ENCODE peak calls at places on chromosomes 5 and 9, in nine cellular contexts. One of them, this sample, is unnamed.

GRCh38 chr5:81854915-81855314 is 104.0 kb upstream of the SSBP2 start:
- DNase-seq in psoas muscle: no peak
- DNase-seq in upper lobe of left lung: no peak
- DNase-seq in IMR-90: no peak
- DNase-seq in fibroblast of lung: no peak
- DNase-seq in CD8-positive, alpha-beta memory T cell: no peak
- DNase-seq in lower lobe of right lung: no peak
- DNase-seq in CD4-positive, alpha-beta memory T cell: no peak
- DNase-seq in HAP-1: no peak
- DNase-seq in this sample: no peak

GRCh38 chr5:146751781-146752401 is 126.7 kb downstream of the PPP2R2B start:
- DNase-seq in psoas muscle: no peak
- DNase-seq in upper lobe of left lung: no peak
- DNase-seq in IMR-90: no peak
- DNase-seq in fibroblast of lung: no peak
- DNase-seq in CD8-positive, alpha-beta memory T cell: peak; percentile 83
- DNase-seq in lower lobe of right lung: no peak
- DNase-seq in CD4-positive, alpha-beta memory T cell: peak; percentile 82
- DNase-seq in HAP-1: no peak
- DNase-seq in this sample: no peak

GRCh38 chr9:100587375-100587774 is 9.5 kb downstream of the CAVIN4 start:
- DNase-seq in psoas muscle: no peak
- DNase-seq in upper lobe of left lung: no peak
- DNase-seq in IMR-90: peak; percentile 23
- DNase-seq in fibroblast of lung: peak; percentile 86
- DNase-seq in CD8-positive, alpha-beta memory T cell: no peak
- DNase-seq in lower lobe of right lung: no peak
- DNase-seq in CD4-positive, alpha-beta memory T cell: no peak
- DNase-seq in HAP-1: no peak
- DNase-seq in this sample: no peak

GRCh38 chr9:130138791-130139190 is 33.4 kb upstream of the NCS1 start:
- DNase-seq in psoas muscle: peak; percentile 70
- DNase-seq in upper lobe of left lung: no peak
- DNase-seq in IMR-90: peak; percentile 97
- DNase-seq in fibroblast of lung: peak; percentile 100
- DNase-seq in CD8-positive, alpha-beta memory T cell: no peak
- DNase-seq in lower lobe of right lung: no peak
- DNase-seq in CD4-positive, alpha-beta memory T cell: no peak
- DNase-seq in HAP-1: no peak
- DNase-seq in this sample: peak; percentile 59

GRCh38 chr5:115170128-115170923 is 618 bp upstream of the TRIM36 start:
- DNase-seq in psoas muscle: no peak
- DNase-seq in upper lobe of left lung: peak; percentile 82
- DNase-seq in IMR-90: peak; percentile 1
- DNase-seq in fibroblast of lung: no peak
- DNase-seq in CD8-positive, alpha-beta memory T cell: no peak
- DNase-seq in lower lobe of right lung: peak; percentile 52
- DNase-seq in CD4-positive, alpha-beta memory T cell: peak; percentile 6
- DNase-seq in HAP-1: no peak
- DNase-seq in this sample: peak; percentile 64

GRCh38 chr9:87703636-87704276 is 22.2 kb upstream of the CTSL start:
- DNase-seq in psoas muscle: no peak
- DNase-seq in upper lobe of left lung: no peak
- DNase-seq in IMR-90: no peak
- DNase-seq in fibroblast of lung: peak; percentile 35
- DNase-seq in CD8-positive, alpha-beta memory T cell: no peak
- DNase-seq in lower lobe of right lung: no peak
- DNase-seq in CD4-positive, alpha-beta memory T cell: no peak
- DNase-seq in HAP-1: no peak
- DNase-seq in this sample: no peak

GRCh38 chr5:88734191-88734640 is 148.8 kb downstream of the MEF2C start:
- DNase-seq in psoas muscle: no peak
- DNase-seq in upper lobe of left lung: no peak
- DNase-seq in IMR-90: no peak
- DNase-seq in fibroblast of lung: no peak
- DNase-seq in CD8-positive, alpha-beta memory T cell: no peak
- DNase-seq in lower lobe of right lung: no peak
- DNase-seq in CD4-positive, alpha-beta memory T cell: no peak
- DNase-seq in HAP-1: no peak
- DNase-seq in this sample: no peak

GRCh38 chr9:69054989-69055388 is 19.4 kb downstream of the FXN start:
- DNase-seq in psoas muscle: no peak
- DNase-seq in upper lobe of left lung: no peak
- DNase-seq in IMR-90: no peak
- DNase-seq in fibroblast of lung: no peak
- DNase-seq in CD8-positive, alpha-beta memory T cell: no peak
- DNase-seq in lower lobe of right lung: peak; percentile 73
- DNase-seq in CD4-positive, alpha-beta memory T cell: no peak
- DNase-seq in HAP-1: no peak
- DNase-seq in this sample: no peak

GRCh38 chr5:45694255-45694834 is 1.8 kb downstream of the HCN1 start:
- DNase-seq in psoas muscle: no peak
- DNase-seq in upper lobe of left lung: no peak
- DNase-seq in IMR-90: no peak
- DNase-seq in fibroblast of lung: no peak
- DNase-seq in CD8-positive, alpha-beta memory T cell: no peak
- DNase-seq in lower lobe of right lung: no peak
- DNase-seq in CD4-positive, alpha-beta memory T cell: no peak
- DNase-seq in HAP-1: no peak
- DNase-seq in this sample: no peak

GRCh38 chr5:180207593-180207992 is 1.4 kb downstream of the RASGEF1C start:
- DNase-seq in psoas muscle: no peak
- DNase-seq in upper lobe of left lung: peak; percentile 56
- DNase-seq in IMR-90: no peak
- DNase-seq in fibroblast of lung: no peak
- DNase-seq in CD8-positive, alpha-beta memory T cell: no peak
- DNase-seq in lower lobe of right lung: no peak
- DNase-seq in CD4-positive, alpha-beta memory T cell: no peak
- DNase-seq in HAP-1: no peak
- DNase-seq in this sample: peak; percentile 82

GRCh38 chr9:124450241-124450924 is at the start of gene ADGRD2:
- DNase-seq in psoas muscle: no peak
- DNase-seq in upper lobe of left lung: peak; percentile 81
- DNase-seq in IMR-90: peak; percentile 4
- DNase-seq in fibroblast of lung: peak; percentile 37
- DNase-seq in CD8-positive, alpha-beta memory T cell: no peak
- DNase-seq in lower lobe of right lung: no peak
- DNase-seq in CD4-positive, alpha-beta memory T cell: no peak
- DNase-seq in HAP-1: no peak
- DNase-seq in this sample: peak; percentile 98

GRCh38 chr9:79023134-79023577 is 548.6 kb upstream of the TLE4 start:
- DNase-seq in psoas muscle: no peak
- DNase-seq in upper lobe of left lung: no peak
- DNase-seq in IMR-90: peak; percentile 96
- DNase-seq in fibroblast of lung: peak; percentile 98
- DNase-seq in CD8-positive, alpha-beta memory T cell: no peak
- DNase-seq in lower lobe of right lung: no peak
- DNase-seq in CD4-positive, alpha-beta memory T cell: no peak
- DNase-seq in HAP-1: no peak
- DNase-seq in this sample: no peak

GRCh38 chr5:143431789-143432188 is 28.3 kb upstream of the NR3C1 start:
- DNase-seq in psoas muscle: no peak
- DNase-seq in upper lobe of left lung: no peak
- DNase-seq in IMR-90: no peak
- DNase-seq in fibroblast of lung: no peak
- DNase-seq in CD8-positive, alpha-beta memory T cell: no peak
- DNase-seq in lower lobe of right lung: no peak
- DNase-seq in CD4-positive, alpha-beta memory T cell: no peak
- DNase-seq in HAP-1: no peak
- DNase-seq in this sample: no peak

GRCh38 chr9:109715340-109715739 is 64.7 kb upstream of the PALM2AKAP2 start:
- DNase-seq in psoas muscle: no peak
- DNase-seq in upper lobe of left lung: no peak
- DNase-seq in IMR-90: no peak
- DNase-seq in fibroblast of lung: no peak
- DNase-seq in CD8-positive, alpha-beta memory T cell: no peak
- DNase-seq in lower lobe of right lung: no peak
- DNase-seq in CD4-positive, alpha-beta memory T cell: no peak
- DNase-seq in HAP-1: no peak
- DNase-seq in this sample: no peak

GRCh38 chr5:103587185-103587748 is 24.7 kb upstream of the NUDT12 start:
- DNase-seq in psoas muscle: no peak
- DNase-seq in upper lobe of left lung: no peak
- DNase-seq in IMR-90: peak; percentile 17
- DNase-seq in fibroblast of lung: peak; percentile 39
- DNase-seq in CD8-positive, alpha-beta memory T cell: no peak
- DNase-seq in lower lobe of right lung: no peak
- DNase-seq in CD4-positive, alpha-beta memory T cell: no peak
- DNase-seq in HAP-1: no peak
- DNase-seq in this sample: peak; percentile 6

DNA sequence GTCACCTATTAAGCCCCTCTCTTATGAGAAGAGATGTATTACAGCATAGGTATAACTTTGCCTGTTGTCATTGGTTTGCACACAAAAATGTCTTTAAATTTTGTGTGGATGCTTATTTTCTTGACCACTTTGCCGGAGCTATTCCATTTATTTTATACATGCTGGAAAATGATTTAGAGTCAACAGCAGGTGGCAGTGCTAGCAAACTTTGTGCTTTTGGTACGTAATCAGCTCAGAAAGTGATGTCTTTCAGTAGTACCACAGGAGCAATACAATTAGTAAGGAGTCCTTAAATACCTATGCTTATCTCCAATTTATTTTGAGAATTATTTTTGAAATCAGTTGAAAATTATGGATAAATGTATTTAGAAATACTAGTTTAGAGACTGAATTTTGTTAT is 19.8 kb upstream of the NUDT12 start:
- DNase-seq in psoas muscle: no peak
- DNase-seq in upper lobe of left lung: no peak
- DNase-seq in IMR-90: peak; percentile 50
- DNase-seq in fibroblast of lung: peak; percentile 52
- DNase-seq in CD8-positive, alpha-beta memory T cell: no peak
- DNase-seq in lower lobe of right lung: no peak
- DNase-seq in CD4-positive, alpha-beta memory T cell: no peak
- DNase-seq in HAP-1: peak; percentile 63
- DNase-seq in this sample: peak; percentile 18
- H3K4me3 ChIP-seq in psoas muscle: no peak overlapping the region
- H3K4me3 ChIP-seq in upper lobe of left lung: no peak overlapping the region
- H3K4me3 ChIP-seq in IMR-90: no peak overlapping the region
- H3K4me3 ChIP-seq in fibroblast of lung: no peak overlapping the region
- H3K4me3 ChIP-seq in CD8-positive, alpha-beta memory T cell: no peak overlapping the region
- H3K4me3 ChIP-seq in lower lobe of right lung: no peak overlapping the region
- H3K4me3 ChIP-seq in CD4-positive, alpha-beta memory T cell: no peak overlapping the region
- H3K4me3 ChIP-seq in HAP-1: no peak overlapping the region
- H3K4me3 ChIP-seq in this sample: no peak overlapping the region

DNA sequence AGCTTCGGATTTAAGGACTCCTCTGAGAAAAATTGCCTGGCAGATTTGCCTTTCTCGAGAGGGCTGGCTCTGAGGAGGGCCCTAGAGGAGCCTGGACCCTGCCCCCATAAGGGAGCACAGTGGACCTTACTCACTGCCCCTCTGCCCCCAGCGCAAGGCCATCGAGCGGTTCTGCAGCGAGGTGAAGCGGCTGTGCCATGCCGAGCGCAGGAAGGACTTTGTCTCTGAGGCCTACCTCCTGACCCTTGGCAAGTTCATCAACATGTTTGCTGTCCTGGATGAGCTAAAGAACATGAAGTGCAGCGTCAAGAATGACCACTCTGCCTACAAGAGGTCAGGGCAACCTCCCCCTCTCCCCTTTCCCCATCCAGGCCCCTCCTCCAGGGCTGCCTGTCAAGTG is 34.6 kb downstream of the CYFIP2 start:
- DNase-seq in psoas muscle: no peak
- DNase-seq in upper lobe of left lung: no peak
- DNase-seq in IMR-90: no peak
- DNase-seq in fibroblast of lung: no peak
- DNase-seq in CD8-positive, alpha-beta memory T cell: no peak
- DNase-seq in lower lobe of right lung: no peak
- DNase-seq in CD4-positive, alpha-beta memory T cell: no peak
- DNase-seq in HAP-1: no peak
- DNase-seq in this sample: no peak
- H3K36me3 ChIP-seq in psoas muscle: no peaks in the 10 kb centered on the region
- H3K36me3 ChIP-seq in upper lobe of left lung: peaks cover 6% of the 10 kb centered on the region
- H3K36me3 ChIP-seq in IMR-90: no peaks in the 10 kb centered on the region
- H3K36me3 ChIP-seq in fibroblast of lung: no peaks in the 10 kb centered on the region
- H3K36me3 ChIP-seq in CD8-positive, alpha-beta memory T cell: peaks cover 55% of the 10 kb centered on the region
- H3K36me3 ChIP-seq in lower lobe of right lung: peaks cover 35% of the 10 kb centered on the region
- H3K36me3 ChIP-seq in CD4-positive, alpha-beta memory T cell: peaks cover 81% of the 10 kb centered on the region
- H3K36me3 ChIP-seq in HAP-1: no peaks in the 10 kb centered on the region
- H3K36me3 ChIP-seq in this sample: peaks cover 12% of the 10 kb centered on the region

GRCh38 chr5:77970891-77971290 is 194.8 kb upstream of the TBCA start:
- DNase-seq in psoas muscle: no peak
- DNase-seq in upper lobe of left lung: no peak
- DNase-seq in IMR-90: no peak
- DNase-seq in fibroblast of lung: no peak
- DNase-seq in CD8-positive, alpha-beta memory T cell: no peak
- DNase-seq in lower lobe of right lung: no peak
- DNase-seq in CD4-positive, alpha-beta memory T cell: no peak
- DNase-seq in HAP-1: no peak
- DNase-seq in this sample: no peak
- H3K27me3 ChIP-seq in psoas muscle: no peaks in the 10 kb centered on the region
- H3K27me3 ChIP-seq in upper lobe of left lung: peaks cover 12% of the 10 kb centered on the region
- H3K27me3 ChIP-seq in IMR-90: peaks cover 65% of the 10 kb centered on the region
- H3K27me3 ChIP-seq in fibroblast of lung: peaks cover 36% of the 10 kb centered on the region
- H3K27me3 ChIP-seq in CD8-positive, alpha-beta memory T cell: peaks cover 21% of the 10 kb centered on the region
- H3K27me3 ChIP-seq in lower lobe of right lung: peaks cover 64% of the 10 kb centered on the region
- H3K27me3 ChIP-seq in CD4-positive, alpha-beta memory T cell: peaks cover 6% of the 10 kb centered on the region
- H3K27me3 ChIP-seq in HAP-1: peaks cover 18% of the 10 kb centered on the region
- H3K27me3 ChIP-seq in this sample: peaks cover 48% of the 10 kb centered on the region

GRCh38 chr5:151038292-151038745 is 17.9 kb downstream of the GPX3 start:
- DNase-seq in psoas muscle: peak; percentile 70
- DNase-seq in upper lobe of left lung: no peak
- DNase-seq in IMR-90: no peak
- DNase-seq in fibroblast of lung: no peak
- DNase-seq in CD8-positive, alpha-beta memory T cell: no peak
- DNase-seq in lower lobe of right lung: no peak
- DNase-seq in CD4-positive, alpha-beta memory T cell: no peak
- DNase-seq in HAP-1: no peak
- DNase-seq in this sample: peak; percentile 16

GRCh38 chr5:151037561-151038291 is 17.3 kb downstream of the GPX3 start:
- DNase-seq in psoas muscle: peak; percentile 71
- DNase-seq in upper lobe of left lung: no peak
- DNase-seq in IMR-90: peak; percentile 75
- DNase-seq in fibroblast of lung: peak; percentile 69
- DNase-seq in CD8-positive, alpha-beta memory T cell: no peak
- DNase-seq in lower lobe of right lung: no peak
- DNase-seq in CD4-positive, alpha-beta memory T cell: no peak
- DNase-seq in HAP-1: no peak
- DNase-seq in this sample: no peak

GRCh38 chr5:151038801-151039238 is 18.4 kb downstream of the GPX3 start:
- DNase-seq in psoas muscle: peak; percentile 62
- DNase-seq in upper lobe of left lung: no peak
- DNase-seq in IMR-90: peak; percentile 42
- DNase-seq in fibroblast of lung: peak; percentile 30
- DNase-seq in CD8-positive, alpha-beta memory T cell: no peak
- DNase-seq in lower lobe of right lung: no peak
- DNase-seq in CD4-positive, alpha-beta memory T cell: no peak
- DNase-seq in HAP-1: no peak
- DNase-seq in this sample: no peak

GRCh38 chr5:151040211-151040747 is 19.9 kb downstream of the GPX3 start:
- DNase-seq in psoas muscle: peak; percentile 81
- DNase-seq in upper lobe of left lung: no peak
- DNase-seq in IMR-90: peak; percentile 33
- DNase-seq in fibroblast of lung: peak; percentile 21
- DNase-seq in CD8-positive, alpha-beta memory T cell: no peak
- DNase-seq in lower lobe of right lung: peak; percentile 28
- DNase-seq in CD4-positive, alpha-beta memory T cell: no peak
- DNase-seq in HAP-1: no peak
- DNase-seq in this sample: no peak

DNA sequence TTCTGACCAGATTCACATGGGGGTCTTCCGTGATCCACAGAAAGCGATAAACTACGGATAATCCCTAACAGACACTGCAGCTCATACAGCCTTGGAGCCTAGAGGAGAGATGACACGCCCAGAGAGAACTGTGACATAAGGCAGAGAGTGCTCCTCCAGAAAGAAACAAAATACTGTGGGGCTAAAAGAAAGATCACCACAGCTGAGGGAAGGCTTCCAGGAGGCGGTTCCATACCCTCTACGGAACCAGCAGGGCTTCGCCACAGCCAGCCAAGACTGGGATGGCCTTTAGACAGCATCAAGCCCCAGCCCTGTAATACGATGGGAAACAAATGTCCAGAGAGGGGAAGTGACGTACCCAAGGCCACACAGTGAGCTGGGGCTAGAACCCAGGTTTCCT is 19.3 kb downstream of the GPX3 start:
- DNase-seq in psoas muscle: peak; percentile 75
- DNase-seq in upper lobe of left lung: no peak
- DNase-seq in IMR-90: no peak
- DNase-seq in fibroblast of lung: no peak
- DNase-seq in CD8-positive, alpha-beta memory T cell: no peak
- DNase-seq in lower lobe of right lung: peak; percentile 31
- DNase-seq in CD4-positive, alpha-beta memory T cell: no peak
- DNase-seq in HAP-1: no peak
- DNase-seq in this sample: no peak
- H3K4me3 ChIP-seq in psoas muscle: no peak overlapping the region
- H3K4me3 ChIP-seq in upper lobe of left lung: no peak overlapping the region
- H3K4me3 ChIP-seq in IMR-90: no peak overlapping the region
- H3K4me3 ChIP-seq in fibroblast of lung: no peak overlapping the region
- H3K4me3 ChIP-seq in CD8-positive, alpha-beta memory T cell: no peak overlapping the region
- H3K4me3 ChIP-seq in lower lobe of right lung: no peak overlapping the region
- H3K4me3 ChIP-seq in CD4-positive, alpha-beta memory T cell: no peak overlapping the region
- H3K4me3 ChIP-seq in HAP-1: no peak overlapping the region
- H3K4me3 ChIP-seq in this sample: no peak overlapping the region

This sample was measured in H7.